ENCODE peak calls at places on chromosomes 3 and 15, in six cellular contexts. R is Peyer's patch, M is HepG2, Q is GM12891, D is K562, J is sigmoid colon. E is an unnamed sample.

GRCh38 chr15:57947781-57948180 is 117.7 kb downstream of the ALDH1A2 start:
- DNase-seq in R (no peak), M (no peak), Q (no peak), D (no peak), J (no peak), E (no peak)

GRCh38 chr15:78691167-78691872 is 50.3 kb upstream of the CHRNB4 start:
- DNase-seq in R (no peak), M (no peak), Q (no peak), D (no peak), J (no peak), E (no peak)

GRCh38 chr3:127689266-127689860 is 16.6 kb downstream of the ABTB1 start:
- DNase-seq in R (peak), M (no peak), Q (no peak), D (no peak), J (peak), E (no peak)

GRCh38 chr15:66042624-66043023 is 173.3 kb downstream of the RAB11A start:
- DNase-seq in R (no peak), M (no peak), Q (no peak), D (no peak), J (no peak), E (no peak)

GRCh38 chr3:178417736-178418135 is 118.5 kb upstream of the KCNMB2 start:
- DNase-seq in R (no peak), M (no peak), Q (no peak), D (no peak), J (no peak), E (no peak)

GRCh38 chr3:87486115-87486514 is 209.7 kb upstream of the POU1F1 start:
- DNase-seq in R (no peak), M (no peak), Q (no peak), D (no peak), J (no peak), E (no peak)

GRCh38 chr15:32659340-32659831 is 17.9 kb downstream of the SCG5 start:
- DNase-seq in R (no peak), M (peak), Q (no peak), D (no peak), J (no peak), E (peak)

GRCh38 chr15:57354436-57355123 is 21.7 kb upstream of the CGNL1 start:
- DNase-seq in R (no peak), M (no peak), Q (no peak), D (no peak), J (no peak), E (no peak)

GRCh38 chr3:71210257-71211002 is 373.1 kb downstream of the FOXP1 start:
- DNase-seq in R (no peak), M (peak), Q (no peak), D (peak), J (peak), E (no peak)

GRCh38 chr3:6179761-6180160 is 681.2 kb upstream of the GRM7 start:
- DNase-seq in R (no peak), M (no peak), Q (no peak), D (no peak), J (no peak), E (no peak)

GRCh38 chr15:59616390-59616789 is 4.8 kb downstream of the GCNT3 start:
- DNase-seq in R (no peak), M (peak), Q (no peak), D (no peak), J (no peak), E (no peak)

GRCh38 chr3:101984356-101984755 is 135.0 kb downstream of the NFKBIZ start:
- DNase-seq in R (no peak), M (no peak), Q (no peak), D (no peak), J (no peak), E (no peak)

GRCh38 chr3:158725348-158725966 is 6.8 kb downstream of the RARRES1 start:
- DNase-seq in R (no peak), M (peak), Q (no peak), D (no peak), J (peak), E (peak)

GRCh38 chr3:142964150-142964498 is 650 bp upstream of the PAQR9 start:
- DNase-seq in R (no peak), M (no peak), Q (no peak), D (no peak), J (no peak), E (no peak)

GRCh38 chr3:25663324-25664065 is 1.2 kb downstream of the TOP2B start:
- DNase-seq in R (no peak), M (peak), Q (no peak), D (peak), J (no peak), E (no peak)

GRCh38 chr3:125148836-125149235 is 63.7 kb downstream of the SLC12A8 start:
- DNase-seq in R (no peak), M (no peak), Q (no peak), D (no peak), J (peak), E (no peak)

GRCh38 chr3:108088697-108089096 is 2.1 kb downstream of the CD47 start:
- DNase-seq in R (no peak), M (no peak), Q (no peak), D (no peak), J (no peak), E (no peak)

GRCh38 chr15:62736756-62737155 is 305.8 kb upstream of the TPM1 start:
- DNase-seq in R (no peak), M (no peak), Q (no peak), D (no peak), J (no peak), E (no peak)

GRCh38 chr3:192651854-192652510 is 75.4 kb downstream of the FGF12 start:
- DNase-seq in R (no peak), M (no peak), Q (no peak), D (no peak), J (no peak), E (no peak)

GRCh38 chr3:47961815-47962606 is 54.2 kb downstream of the MAP4 start:
- DNase-seq in R (no peak), M (no peak), Q (peak), D (no peak), J (no peak), E (no peak)

GRCh38 chr3:14224895-14225294 is 46.3 kb downstream of the LSM3 start:
- DNase-seq in R (no peak), M (no peak), Q (no peak), D (no peak), J (no peak), E (no peak)

GRCh38 chr3:16366-16765 is 180.2 kb upstream of the CHL1 start:
- DNase-seq in R (no peak), M (no peak), Q (no peak), D (no peak), J (no peak), E (no peak)
- TF ChIP-seq POLR2A in R (no peak), M (no peak), Q (no peak), D (no peak), J (no peak), E (no peak)

DNA sequence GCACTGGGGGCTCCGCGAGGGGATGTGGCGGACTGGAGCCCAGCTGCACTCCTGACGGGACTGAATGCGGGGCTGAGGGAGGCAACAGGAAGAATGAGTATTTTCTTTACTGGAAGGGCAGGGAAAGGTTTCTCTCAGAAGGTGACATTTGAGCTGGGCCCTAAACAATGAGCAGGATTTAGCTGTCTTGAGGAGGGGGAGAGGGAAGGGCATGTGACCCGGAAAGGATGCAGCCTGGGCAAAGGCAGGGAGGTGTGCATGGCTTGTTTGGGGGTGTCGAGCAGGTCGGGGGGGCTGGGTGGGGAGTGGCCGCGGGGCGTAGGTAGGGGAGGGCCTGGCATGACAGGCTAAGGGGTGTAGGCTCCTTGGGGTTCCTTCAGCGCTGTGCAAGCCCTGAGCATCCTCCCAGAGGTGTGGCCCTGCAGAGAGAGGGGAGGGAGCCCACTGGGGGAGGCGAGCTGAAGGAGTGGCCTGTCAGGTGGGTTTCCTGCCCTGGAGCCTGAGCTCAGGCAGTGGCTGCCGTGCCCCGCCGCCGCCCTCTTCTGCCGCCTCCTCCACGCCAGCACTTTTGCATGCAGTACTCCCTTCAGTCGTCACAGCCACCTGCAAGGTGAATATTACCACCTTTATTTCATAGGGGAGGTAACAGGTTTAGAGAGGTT is 17.2 kb upstream of the ANKDD1A start:
- DNase-seq in R (no peak), M (no peak), Q (peak), D (no peak), J (peak), E (no peak)
- TF ChIP-seq POLR2A in R (peak), M (no peak), Q (peak), D (no peak), J (no peak), E (no peak)

DNA sequence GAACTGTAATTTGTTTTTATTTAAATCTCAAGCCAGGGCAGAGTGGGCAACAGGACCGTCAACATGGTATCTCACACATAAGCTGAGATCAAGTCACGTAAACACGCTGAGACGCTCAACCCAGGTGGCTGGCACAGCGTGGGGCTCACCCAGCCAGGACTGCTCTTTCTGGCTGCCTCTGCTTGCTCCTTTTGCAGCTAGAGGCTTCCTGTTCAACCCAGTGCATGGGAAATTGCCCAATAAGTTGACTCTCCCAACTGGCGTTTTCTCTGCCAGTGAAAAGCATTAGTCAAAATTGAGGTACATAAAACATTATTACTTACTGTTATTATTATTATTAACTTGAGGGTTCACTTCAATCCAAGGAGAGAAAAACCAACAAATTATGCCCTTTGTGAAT is 398.1 kb downstream of the NR2F2 start:
- DNase-seq in R (no peak), M (no peak), Q (no peak), D (no peak), J (no peak), E (no peak)
- TF ChIP-seq POLR2A in R (no peak), M (no peak), Q (no peak), D (no peak), J (no peak), E (no peak)

DNA sequence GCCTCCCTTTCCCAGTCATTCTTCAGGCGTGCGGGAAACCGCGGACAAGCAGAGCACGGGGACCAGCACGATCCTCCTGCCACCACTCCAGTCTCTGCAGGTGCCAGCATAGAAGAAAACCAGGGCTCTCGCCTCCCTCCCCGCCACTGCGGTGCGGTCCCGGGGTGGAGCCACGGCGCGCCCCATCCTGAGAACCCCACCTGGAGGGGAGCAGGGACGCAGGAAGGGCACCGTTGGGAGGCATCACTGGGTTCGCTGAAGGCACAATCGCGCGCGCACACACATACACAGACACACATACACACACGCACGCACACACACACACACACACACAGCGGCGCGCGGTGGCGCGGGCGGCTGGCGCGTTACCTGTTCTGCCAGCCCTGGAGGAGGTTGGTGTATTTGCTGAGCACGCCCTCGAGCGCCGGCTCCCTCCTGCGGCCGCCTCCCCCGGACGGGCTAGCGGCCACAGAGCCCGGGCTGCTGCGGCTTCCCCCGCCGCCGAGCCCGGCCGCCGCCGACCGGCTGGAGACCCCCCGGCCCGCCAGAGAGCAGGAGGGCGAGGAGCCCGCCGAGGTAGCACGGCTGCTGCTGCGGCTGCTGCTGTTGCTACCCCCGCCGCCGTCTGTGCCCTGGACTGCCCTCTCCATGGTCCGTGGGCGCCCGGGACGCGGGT is 394 bp downstream of the OSBPL10 start:
- DNase-seq in R (peak), M (peak), Q (peak), D (no peak), J (peak), E (peak)
- TF ChIP-seq POLR2A in R (peak), M (no peak), Q (no peak), D (no peak), J (no peak), E (no peak)

DNA sequence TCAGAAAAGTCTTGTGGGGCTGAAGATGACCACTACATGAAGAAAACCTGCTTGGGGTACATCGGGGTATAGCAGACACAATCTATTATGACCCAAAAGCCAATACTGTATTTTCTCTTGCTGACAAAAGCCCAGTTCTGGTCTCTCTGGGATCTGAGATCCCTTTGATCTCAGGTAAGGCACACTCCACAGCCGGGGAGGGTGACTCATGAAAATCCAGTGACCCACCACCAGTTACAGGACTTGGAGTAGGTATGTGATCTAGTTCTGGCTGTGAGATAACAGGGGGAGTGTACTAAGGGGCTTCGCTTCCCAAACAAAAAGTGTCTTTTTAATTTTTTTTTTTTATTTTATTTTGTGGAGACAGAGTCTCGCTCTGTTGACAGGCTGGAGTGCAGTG is 193.3 kb downstream of the STT3B start:
- DNase-seq in R (no peak), M (no peak), Q (no peak), D (no peak), J (no peak), E (no peak)
- TF ChIP-seq POLR2A in R (no peak), M (no peak), Q (no peak), D (no peak), J (no peak), E (no peak)

GRCh38 chr3:111717601-111718000 is 122.5 kb upstream of the ZBED2 start:
- DNase-seq in R (peak), M (peak), Q (peak), D (peak), J (peak), E (peak)
- TF ChIP-seq POLR2A in R (no peak), M (no peak), Q (no peak), D (no peak), J (no peak), E (no peak)

DNA sequence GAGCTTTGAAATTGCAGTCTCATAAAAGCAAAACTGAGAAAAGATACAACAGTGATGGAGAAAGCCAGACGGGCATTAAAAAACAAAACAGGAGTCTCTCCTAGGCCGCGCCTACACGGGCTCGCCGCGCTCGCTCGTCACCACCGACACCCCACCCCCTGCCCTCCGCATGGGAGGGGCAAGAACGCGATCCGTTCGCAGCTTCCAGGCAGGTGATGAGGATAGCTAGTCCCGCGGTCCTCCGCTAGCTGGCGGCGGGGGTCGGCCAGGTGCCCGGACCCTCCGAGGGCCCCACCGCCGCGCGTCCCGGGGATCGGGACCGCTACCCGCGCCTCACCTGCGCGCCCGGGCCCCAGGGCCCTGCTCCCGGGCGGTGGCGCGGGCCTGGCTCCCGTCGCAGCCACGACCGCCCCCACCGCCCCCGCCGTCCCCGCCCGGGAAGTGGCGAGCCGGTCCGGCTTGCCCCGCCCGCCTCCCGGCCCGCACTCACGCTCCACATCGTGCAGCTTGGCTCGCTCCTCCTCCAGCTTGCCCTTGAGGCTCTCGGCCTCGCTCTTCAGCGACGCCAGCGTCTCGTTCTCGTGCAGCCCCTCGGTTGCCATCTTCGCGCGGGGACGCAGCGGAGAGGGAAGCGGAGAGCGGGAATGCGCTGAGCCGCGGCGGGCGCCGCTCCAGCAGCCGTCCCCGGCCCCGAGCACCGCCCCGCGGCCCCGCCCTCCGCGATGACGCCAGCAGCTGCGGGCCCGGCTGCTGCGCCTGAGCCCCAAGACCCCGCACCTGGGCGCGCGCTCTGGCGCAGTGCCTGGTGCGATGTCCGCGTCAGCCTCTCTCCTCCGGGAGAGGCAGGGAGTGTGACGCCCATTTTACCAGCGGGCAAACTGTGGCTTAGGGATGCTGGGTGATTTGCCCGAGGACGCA is 11.7 kb downstream of the GNB5 start:
- DNase-seq in R (peak), M (peak), Q (peak), D (peak), J (peak), E (peak)
- TF ChIP-seq POLR2A in R (peak), M (peak), Q (peak), D (no peak), J (no peak), E (peak)

DNA sequence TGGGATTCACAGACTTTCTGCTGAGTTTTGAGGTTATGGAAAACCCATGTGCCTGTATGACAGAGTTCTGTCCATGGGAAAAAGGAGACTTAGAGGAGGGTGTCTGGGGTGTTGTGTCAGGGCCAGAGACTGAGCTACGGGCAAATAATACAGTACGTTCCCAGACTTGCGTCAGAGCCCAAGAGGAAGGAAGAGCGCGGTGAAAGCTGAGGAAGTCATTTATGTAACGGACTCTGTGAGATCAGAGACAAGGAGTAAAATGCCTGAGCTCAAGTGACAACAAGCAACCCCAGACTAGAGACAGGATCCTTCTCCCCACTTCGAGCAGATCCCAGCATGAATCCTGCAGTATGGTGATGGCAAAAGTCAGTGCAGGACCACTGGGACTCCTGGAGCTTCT is 368.6 kb upstream of the MCTP2 start:
- DNase-seq in R (no peak), M (no peak), Q (no peak), D (no peak), J (peak), E (no peak)
- TF ChIP-seq POLR2A in R (no peak), M (no peak), Q (no peak), D (no peak), J (no peak), E (no peak)

GRCh38 chr15:48861813-48862431 is 16.0 kb upstream of the EID1 start:
- DNase-seq in R (no peak), M (peak), Q (peak), D (peak), J (no peak), E (no peak)

GRCh38 chr15:48855501-48856440 is 22.2 kb upstream of the EID1 start:
- DNase-seq in R (no peak), M (peak), Q (no peak), D (peak), J (no peak), E (no peak)

GRCh38 chr15:48856947-48857346 is 21.0 kb upstream of the EID1 start:
- DNase-seq in R (no peak), M (no peak), Q (no peak), D (no peak), J (no peak), E (no peak)

GRCh38 chr15:48859426-48859825 is 18.5 kb upstream of the EID1 start:
- DNase-seq in R (no peak), M (no peak), Q (no peak), D (no peak), J (no peak), E (no peak)

DNA sequence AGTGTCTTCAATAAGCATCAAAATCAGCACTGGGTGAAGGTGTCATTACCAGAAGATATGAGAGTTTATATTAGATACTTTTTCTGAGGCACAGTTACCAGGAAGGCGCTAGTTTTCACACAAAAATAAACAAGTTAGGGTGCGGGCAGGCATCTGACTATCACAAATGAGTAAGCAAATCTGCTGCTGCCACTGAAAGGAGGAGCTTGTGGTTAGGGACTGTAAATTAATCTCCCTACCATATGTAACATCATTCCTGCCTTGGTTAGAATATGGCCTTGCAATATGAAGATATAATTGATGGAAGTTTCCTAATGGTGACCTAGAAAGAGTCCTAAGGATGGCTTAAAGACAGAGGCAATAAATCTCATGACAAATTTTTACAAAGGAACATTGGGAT is 19.5 kb upstream of the EID1 start:
- DNase-seq in R (no peak), M (no peak), Q (no peak), D (peak), J (no peak), E (no peak)
- TF ChIP-seq POLR2A in R (no peak), M (no peak), Q (no peak), D (no peak), J (no peak), E (no peak)

E was measured in H54.